ENCODE peak calls at places on chromosome 20, in six cellular contexts. A is HepG2, L is GM12878, H is HCT116, P is K562, F is H1. Q is an unnamed sample.

GRCh38 chr20:11544029-11544678 is 373.5 kb upstream of the BTBD3 start:
- DNase-seq in F (no peak), A (peak), L (peak), H (peak), P (peak), Q (peak)

GRCh38 chr20:46739441-46740213 is 30.2 kb downstream of the SLC2A10 start:
- DNase-seq in L (no peak), A (no peak), H (peak), F (no peak), P (no peak), Q (no peak)

GRCh38 chr20:62618622-62619529 is 23.4 kb upstream of the SLCO4A1 start:
- DNase-seq in P (no peak), H (no peak), L (no peak), F (no peak), A (no peak), Q (no peak)

GRCh38 chr20:9515211-9515580 is 806 bp downstream of the LAMP5 start:
- DNase-seq in A (no peak), P (no peak), F (no peak), L (no peak), H (no peak), Q (no peak)

GRCh38 chr20:23082846-23083552 is 3.1 kb downstream of the CD93 start:
- DNase-seq in A (no peak), L (no peak), P (no peak), F (no peak), H (no peak), Q (no peak)

GRCh38 chr20:33674294-33675126 is at the start of gene NECAB3:
- DNase-seq in L (no peak), F (no peak), A (peak), H (no peak), P (peak), Q (no peak)

GRCh38 chr20:45088247-45088646 is 12.7 kb downstream of the KCNS1 start:
- DNase-seq in A (no peak), F (no peak), H (no peak), P (no peak), L (no peak), Q (no peak)

GRCh38 chr20:25588491-25588890 is 3.2 kb upstream of the NINL start:
- DNase-seq in H (no peak), P (no peak), A (no peak), F (no peak), L (no peak), Q (no peak)

GRCh38 chr20:9981834-9982233 is 53.0 kb upstream of the ANKEF1 start:
- DNase-seq in H (no peak), F (no peak), P (no peak), L (no peak), A (no peak), Q (no peak)

GRCh38 chr20:54078296-54078695 is 7.9 kb upstream of the BCAS1 start:
- DNase-seq in L (no peak), H (no peak), A (peak), P (no peak), F (no peak), Q (no peak)

GRCh38 chr20:37602634-37603033 is 75.0 kb upstream of the BLCAP start:
- DNase-seq in P (no peak), F (no peak), A (no peak), L (no peak), H (no peak), Q (no peak)

GRCh38 chr20:31606928-31607639 is 2.0 kb downstream of the ID1 start:
- DNase-seq in A (peak), F (no peak), H (peak), P (peak), L (no peak), Q (peak)

GRCh38 chr20:1817577-1818211 is 77.5 kb upstream of the SIRPA start:
- DNase-seq in H (no peak), P (no peak), F (no peak), A (no peak), L (no peak), Q (no peak)

GRCh38 chr20:58179432-58180099 is 48.9 kb downstream of the ANKRD60 start:
- DNase-seq in L (no peak), H (no peak), F (peak), P (peak), A (peak), Q (no peak)

GRCh38 chr20:4782373-4782772 is 60.7 kb downstream of the PRND start:
- DNase-seq in P (no peak), F (no peak), A (no peak), L (no peak), H (no peak), Q (no peak)

GRCh38 chr20:53774487-53775203 is 181.0 kb upstream of the ZNF217 start:
- DNase-seq in A (no peak), F (no peak), L (no peak), P (no peak), H (peak), Q (no peak)

GRCh38 chr20:38123021-38123587 is 42.0 kb downstream of the TGM2 start:
- DNase-seq in L (no peak), P (peak), A (peak), F (no peak), H (no peak), Q (no peak)

GRCh38 chr20:37570419-37570818 is 42.7 kb upstream of the BLCAP start:
- DNase-seq in L (no peak), P (no peak), H (no peak), F (no peak), A (no peak), Q (no peak)

GRCh38 chr20:57388953-57389694 is 2.1 kb upstream of the RBM38 start:
- DNase-seq in H (peak), L (no peak), F (no peak), P (peak), A (peak), Q (no peak)

GRCh38 chr20:61350500-61351250 is 98.6 kb downstream of the CDH4 start:
- DNase-seq in F (no peak), H (no peak), P (no peak), L (no peak), A (no peak), Q (no peak)

GRCh38 chr20:52379723-52380336 is 188.3 kb upstream of the ZFP64 start:
- DNase-seq in H (no peak), L (no peak), A (peak), F (no peak), P (peak), Q (no peak)

GRCh38 chr20:53202781-53203180 is 230.6 kb downstream of the TSHZ2 start:
- DNase-seq in P (no peak), L (no peak), F (no peak), A (no peak), H (no peak), Q (no peak)

GRCh38 chr20:63314566-63315239 is 21.7 kb downstream of the COL20A1 start:
- DNase-seq in F (no peak), P (no peak), H (no peak), A (no peak), L (no peak), Q (no peak)

GRCh38 chr20:39960522-39961420 is 728.3 kb downstream of the MAFB start:
- DNase-seq in F (no peak), A (no peak), L (no peak), H (no peak), P (no peak), Q (no peak)

GRCh38 chr20:24608926-24609667 is 139.7 kb downstream of the SYNDIG1 start:
- DNase-seq in F (no peak), P (no peak), H (no peak), A (no peak), L (peak), Q (no peak)

GRCh38 chr20:56839791-56840190 is 210.7 kb downstream of the TFAP2C start:
- DNase-seq in A (no peak), L (no peak), P (no peak), F (no peak), H (no peak), Q (no peak)

GRCh38 chr20:63066506-63067265 is 59.9 kb upstream of the BHLHE23 start:
- DNase-seq in A (no peak), H (no peak), F (no peak), L (no peak), P (no peak), Q (no peak)

GRCh38 chr20:57165427-57166004 is 100.9 kb downstream of the BMP7 start:
- DNase-seq in L (no peak), A (no peak), P (no peak), H (no peak), F (no peak), Q (no peak)

GRCh38 chr20:52749020-52749419 is 223.1 kb upstream of the TSHZ2 start:
- DNase-seq in P (no peak), A (no peak), H (no peak), L (no peak), F (no peak), Q (no peak)

GRCh38 chr20:33005908-33006775 is 1.4 kb upstream of the BPIFB2 start:
- DNase-seq in H (no peak), L (no peak), F (no peak), P (no peak), A (peak), Q (no peak)

GRCh38 chr20:47102629-47103028 is 208.0 kb downstream of the EYA2 start:
- DNase-seq in P (no peak), A (no peak), H (no peak), F (no peak), L (no peak), Q (peak)

GRCh38 chr20:34516874-34517542 is 786 bp downstream of the DYNLRB1 start:
- DNase-seq in P (peak), L (no peak), F (no peak), A (no peak), H (no peak), Q (no peak)

GRCh38 chr20:32753731-32754130 is 8.5 kb upstream of the DNMT3B start:
- DNase-seq in H (no peak), A (no peak), P (no peak), L (no peak), F (no peak), Q (no peak)

GRCh38 chr20:32535953-32536823 is 48.9 kb downstream of the NOL4L start:
- DNase-seq in H (peak), P (peak), F (no peak), A (peak), L (no peak), Q (peak)

GRCh38 chr20:10946124-10946880 is 272.5 kb upstream of the JAG1 start:
- DNase-seq in L (no peak), F (no peak), P (no peak), A (no peak), H (no peak), Q (no peak)

GRCh38 chr20:10547276-10548114 is 112.4 kb downstream of the SLX4IP start:
- DNase-seq in P (no peak), H (no peak), F (no peak), A (no peak), L (no peak), Q (no peak)

GRCh38 chr20:3712279-3712873 is at the start of gene SIGLEC1:
- DNase-seq in P (no peak), A (no peak), H (no peak), F (no peak), L (no peak), Q (no peak)

GRCh38 chr20:3711418-3712043 is 869 bp downstream of the SIGLEC1 start:
- DNase-seq in L (no peak), F (no peak), H (no peak), P (no peak), A (no peak), Q (no peak)

GRCh38 chr20:3710703-3711417 is 1.5 kb downstream of the SIGLEC1 start:
- DNase-seq in P (peak), F (peak), A (peak), H (peak), L (no peak), Q (peak)

GRCh38 chr20:3707508-3707899 is 4.9 kb downstream of the SIGLEC1 start:
- DNase-seq in P (no peak), A (no peak), L (no peak), H (no peak), F (no peak), Q (no peak)

GRCh38 chr20:3710027-3710426 is 2.4 kb downstream of the SIGLEC1 start:
- DNase-seq in A (no peak), H (no peak), L (no peak), F (no peak), P (no peak), Q (no peak)
- TF ChIP-seq ZNF274 in A (no peak), H (no peak), L (no peak), F (no peak), P (no peak), Q (no peak)

DNA sequence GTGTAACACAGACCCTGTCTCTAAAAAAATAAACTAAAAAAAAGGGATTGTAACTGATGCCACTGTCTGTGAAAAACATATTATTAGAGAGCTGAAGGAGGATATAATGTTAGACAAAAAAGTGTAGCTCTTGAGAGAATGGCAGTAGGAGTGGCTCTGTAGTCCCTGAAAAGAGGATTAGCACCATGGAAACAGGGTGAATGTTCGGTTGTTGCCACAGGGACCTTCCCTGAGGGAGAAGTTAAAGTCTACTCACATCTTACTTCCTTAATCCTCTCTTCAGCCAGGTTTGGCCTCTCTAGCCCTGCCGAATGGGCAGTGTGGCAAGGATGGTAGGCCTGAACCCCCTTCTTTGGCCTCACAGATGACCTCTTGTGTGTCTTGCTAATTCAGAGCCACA is 12.1 kb downstream of the SCAND1 start:
- DNase-seq in F (no peak), L (no peak), A (no peak), P (no peak), H (no peak), Q (no peak)
- TF ChIP-seq ZNF274 in F (no peak), L (no peak), A (no peak), P (no peak), H (no peak), Q (no peak)

GRCh38 chr20:48620486-48621255 is 207.1 kb downstream of the PREX1 start:
- DNase-seq in A (peak), P (peak), F (peak), L (peak), H (peak), Q (peak)
- TF ChIP-seq ZNF274 in A (no peak), P (no peak), F (no peak), L (no peak), H (no peak), Q (no peak)

GRCh38 chr20:41170386-41171105 is 33.2 kb downstream of the PLCG1 start:
- DNase-seq in L (no peak), F (no peak), P (no peak), A (no peak), H (no peak), Q (no peak)
- TF ChIP-seq ZNF274 in L (no peak), F (no peak), P (no peak), A (no peak), H (no peak), Q (no peak)

GRCh38 chr20:19618711-19619110 is 139.3 kb upstream of the RIN2 start:
- DNase-seq in H (no peak), A (no peak), P (no peak), F (no peak), L (no peak), Q (no peak)

GRCh38 chr20:19621072-19621471 is 137.0 kb upstream of the RIN2 start:
- DNase-seq in A (no peak), P (no peak), H (no peak), F (no peak), L (no peak), Q (no peak)

GRCh38 chr20:19617256-19617655 is 140.8 kb upstream of the RIN2 start:
- DNase-seq in A (no peak), L (no peak), F (no peak), H (no peak), P (no peak), Q (no peak)

GRCh38 chr20:19619904-19620430 is 138.1 kb upstream of the RIN2 start:
- DNase-seq in L (no peak), A (no peak), P (no peak), H (no peak), F (no peak), Q (no peak)

DNA sequence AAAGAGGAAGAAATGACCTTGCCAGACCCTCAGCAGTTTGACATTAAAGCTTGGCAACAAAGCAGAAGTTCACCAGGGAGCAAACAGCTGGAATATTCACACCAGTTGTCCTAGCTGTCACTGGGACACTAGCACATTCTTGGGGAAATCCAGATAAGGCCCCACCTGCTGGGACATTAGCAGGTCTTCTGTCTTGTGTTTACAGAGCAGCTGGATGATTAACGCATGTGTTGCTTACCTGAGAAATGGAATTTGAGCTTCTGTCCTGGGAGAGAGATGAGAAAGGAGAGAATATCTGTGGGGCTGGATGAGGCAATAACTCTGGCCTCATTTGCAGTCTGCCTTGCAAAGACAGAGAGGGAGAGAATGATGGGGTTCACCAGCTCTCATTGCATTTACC is 137.6 kb upstream of the RIN2 start:
- DNase-seq in L (no peak), H (no peak), F (peak), A (peak), P (no peak), Q (peak)
- TF ChIP-seq ZNF274 in L (no peak), H (no peak), F (no peak), A (no peak), P (no peak), Q (no peak)

GRCh38 chr20:49403012-49403411 is 79.5 kb downstream of the KCNB1 start:
- DNase-seq in P (no peak), L (no peak), H (no peak), A (no peak), F (no peak), Q (no peak)

GRCh38 chr20:49400410-49400809 is 82.1 kb downstream of the KCNB1 start:
- DNase-seq in H (no peak), A (no peak), P (no peak), L (no peak), F (no peak), Q (no peak)

GRCh38 chr20:49399329-49399728 is 83.1 kb downstream of the KCNB1 start:
- DNase-seq in A (no peak), H (no peak), P (no peak), L (no peak), F (no peak), Q (no peak)

GRCh38 chr20:49398401-49399144 is 83.9 kb downstream of the KCNB1 start:
- DNase-seq in F (no peak), H (no peak), A (no peak), P (peak), L (no peak), Q (no peak)

GRCh38 chr20:49400904-49401303 is 81.6 kb downstream of the KCNB1 start:
- DNase-seq in H (no peak), P (no peak), A (no peak), F (no peak), L (no peak), Q (no peak)
- TF ChIP-seq ZNF274 in H (no peak), P (no peak), A (no peak), F (no peak), L (no peak), Q (no peak)

DNA sequence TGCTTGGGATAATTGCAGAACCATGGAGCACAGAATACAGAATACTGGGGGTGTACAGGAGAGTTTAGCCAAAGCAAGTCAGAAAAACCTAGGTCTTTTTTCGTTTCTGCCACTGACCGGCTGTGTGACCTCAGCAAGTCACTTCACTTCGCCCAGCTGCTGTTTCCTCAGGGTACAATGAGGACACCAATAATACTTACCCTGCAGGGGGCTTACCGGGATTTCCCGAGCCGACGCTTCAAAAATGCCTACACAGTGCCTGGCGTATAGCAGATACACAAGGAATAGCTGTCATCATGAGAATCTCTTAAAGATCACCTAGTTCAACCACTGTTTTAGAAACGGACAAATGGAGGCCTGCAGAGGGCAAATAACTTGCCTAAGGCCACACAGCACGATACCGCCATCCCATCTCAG is 772 bp downstream of the RIPOR3 start:
- DNase-seq in F (no peak), H (no peak), P (peak), L (no peak), A (no peak), Q (no peak)
- TF ChIP-seq ZNF274 in F (no peak), H (no peak), P (no peak), L (no peak), A (no peak), Q (no peak)

Q was measured in NT2/D1.